ENCODE peak calls at places on chromosome 1, in seven cellular contexts. W is kidney epithelial cell; O is testis; S is fibroblast of lung; J is ecto neural progenitor cell; R is stimulated activated CD4-positive, alpha-beta T cell treated with anti-CD3 and anti-CD28 coated beads, Interleukin-12 subunit alpha, Interleukin-12 subunit beta, amount 100 ng/mL, for 4 hours; Y is endodermal cell. L is an unnamed sample.

GRCh38 chr1:226406401-226406881 is 1.5 kb downstream of the PARP1 start:
- DNase-seq in O (no peak), Y (no peak), J (no peak), R (no peak), S (peak), W (no peak), L (peak)

GRCh38 chr1:165451696-165452095 is 6.8 kb upstream of the RXRG start:
- DNase-seq in R (no peak), W (no peak), S (no peak), Y (no peak), J (no peak), O (no peak), L (no peak)

GRCh38 chr1:224631471-224632105 is 15.5 kb downstream of the CNIH3 start:
- DNase-seq in S (no peak), W (no peak), R (no peak), J (no peak), Y (no peak), O (no peak), L (no peak)

GRCh38 chr1:183125279-183125999 is 60.6 kb upstream of the LAMC2 start:
- DNase-seq in O (no peak), S (no peak), J (no peak), R (no peak), Y (no peak), W (no peak), L (no peak)

GRCh38 chr1:86155807-86156561 is 588 bp downstream of the COL24A1 start:
- DNase-seq in R (no peak), W (no peak), Y (peak), O (peak), J (peak), S (peak), L (peak)

GRCh38 chr1:202479630-202480029 is 131.1 kb downstream of the PPP1R12B start:
- DNase-seq in Y (no peak), O (no peak), S (no peak), R (no peak), W (no peak), J (no peak), L (no peak)

GRCh38 chr1:47696911-47697441 is 259.1 kb downstream of the FOXD2 start:
- DNase-seq in R (no peak), W (no peak), S (no peak), O (no peak), Y (peak), J (no peak), L (no peak)

GRCh38 chr1:201944639-201945038 is 1.7 kb downstream of the LMOD1 start:
- DNase-seq in Y (no peak), O (no peak), J (no peak), S (no peak), W (no peak), R (no peak), L (no peak)

GRCh38 chr1:234722267-234722704 is 112.3 kb upstream of the IRF2BP2 start:
- DNase-seq in O (no peak), S (no peak), Y (no peak), J (no peak), W (no peak), R (no peak), L (no peak)

GRCh38 chr1:116488052-116488451 is 82.8 kb downstream of the CD58 start:
- DNase-seq in J (no peak), S (no peak), W (no peak), O (no peak), R (no peak), Y (no peak), L (no peak)